ENCODE peak calls at places on chromosome 12, in eight cellular contexts. One of them, this sample, is unnamed.

GRCh38 chr12:42090899-42091298 is 53.8 kb downstream of the GXYLT1 start:
- DNase-seq in SK-N-MC: no peak
- DNase-seq in activated CD4-positive, alpha-beta T cell treated with anti-CD3 and anti-CD28 coated beads, Interleukin-2, amount 50 U/mL, for 24 hours: no peak
- DNase-seq in NCI-H187: no peak
- DNase-seq in stimulated activated CD8-positive, alpha-beta memory T cell treated with anti-CD3 and anti-CD28 coated beads, Interleukin-2, amount 100 ng/mL, for 1 hour: no peak
- DNase-seq in NCI-H1436: no peak
- DNase-seq in GM04504: peak
- DNase-seq in stimulated activated CD4-positive, alpha-beta T cell treated with anti-CD3 and anti-CD28 coated beads, Interleukin-12 subunit alpha, Interleukin-12 subunit beta, amount 100 ng/mL, for 48 hours: no peak
- DNase-seq in this sample: no peak

GRCh38 chr12:503111-503761 is 43.5 kb downstream of the B4GALNT3 start:
- DNase-seq in activated CD4-positive, alpha-beta T cell treated with anti-CD3 and anti-CD28 coated beads, Interleukin-2, amount 50 U/mL, for 24 hours: no peak
- DNase-seq in GM04504: no peak
- DNase-seq in NCI-H1436: no peak
- DNase-seq in NCI-H187: no peak
- DNase-seq in stimulated activated CD4-positive, alpha-beta T cell treated with anti-CD3 and anti-CD28 coated beads, Interleukin-12 subunit alpha, Interleukin-12 subunit beta, amount 100 ng/mL, for 48 hours: no peak
- DNase-seq in SK-N-MC: no peak
- DNase-seq in stimulated activated CD8-positive, alpha-beta memory T cell treated with anti-CD3 and anti-CD28 coated beads, Interleukin-2, amount 100 ng/mL, for 1 hour: no peak
- DNase-seq in this sample: no peak

GRCh38 chr12:57159341-57159740 is 11.9 kb upstream of the LRP1-AS start:
- DNase-seq in activated CD4-positive, alpha-beta T cell treated with anti-CD3 and anti-CD28 coated beads, Interleukin-2, amount 50 U/mL, for 24 hours: no peak
- DNase-seq in NCI-H1436: no peak
- DNase-seq in stimulated activated CD8-positive, alpha-beta memory T cell treated with anti-CD3 and anti-CD28 coated beads, Interleukin-2, amount 100 ng/mL, for 1 hour: no peak
- DNase-seq in stimulated activated CD4-positive, alpha-beta T cell treated with anti-CD3 and anti-CD28 coated beads, Interleukin-12 subunit alpha, Interleukin-12 subunit beta, amount 100 ng/mL, for 48 hours: no peak
- DNase-seq in NCI-H187: no peak
- DNase-seq in GM04504: no peak
- DNase-seq in SK-N-MC: no peak
- DNase-seq in this sample: no peak

GRCh38 chr12:2737656-2738241 is 57.0 kb upstream of the FKBP4 start:
- DNase-seq in activated CD4-positive, alpha-beta T cell treated with anti-CD3 and anti-CD28 coated beads, Interleukin-2, amount 50 U/mL, for 24 hours: no peak
- DNase-seq in NCI-H1436: no peak
- DNase-seq in SK-N-MC: no peak
- DNase-seq in NCI-H187: no peak
- DNase-seq in stimulated activated CD8-positive, alpha-beta memory T cell treated with anti-CD3 and anti-CD28 coated beads, Interleukin-2, amount 100 ng/mL, for 1 hour: no peak
- DNase-seq in stimulated activated CD4-positive, alpha-beta T cell treated with anti-CD3 and anti-CD28 coated beads, Interleukin-12 subunit alpha, Interleukin-12 subunit beta, amount 100 ng/mL, for 48 hours: no peak
- DNase-seq in GM04504: no peak
- DNase-seq in this sample: no peak

GRCh38 chr12:115267891-115268290 is 583.9 kb upstream of the TBX3 start:
- DNase-seq in NCI-H1436: no peak
- DNase-seq in SK-N-MC: no peak
- DNase-seq in GM04504: no peak
- DNase-seq in stimulated activated CD4-positive, alpha-beta T cell treated with anti-CD3 and anti-CD28 coated beads, Interleukin-12 subunit alpha, Interleukin-12 subunit beta, amount 100 ng/mL, for 48 hours: no peak
- DNase-seq in activated CD4-positive, alpha-beta T cell treated with anti-CD3 and anti-CD28 coated beads, Interleukin-2, amount 50 U/mL, for 24 hours: no peak
- DNase-seq in stimulated activated CD8-positive, alpha-beta memory T cell treated with anti-CD3 and anti-CD28 coated beads, Interleukin-2, amount 100 ng/mL, for 1 hour: no peak
- DNase-seq in NCI-H187: no peak
- DNase-seq in this sample: no peak

GRCh38 chr12:88247241-88247643 is 105.1 kb downstream of the TMTC3 start:
- DNase-seq in GM04504: peak
- DNase-seq in SK-N-MC: no peak
- DNase-seq in stimulated activated CD8-positive, alpha-beta memory T cell treated with anti-CD3 and anti-CD28 coated beads, Interleukin-2, amount 100 ng/mL, for 1 hour: no peak
- DNase-seq in activated CD4-positive, alpha-beta T cell treated with anti-CD3 and anti-CD28 coated beads, Interleukin-2, amount 50 U/mL, for 24 hours: no peak
- DNase-seq in NCI-H187: no peak
- DNase-seq in stimulated activated CD4-positive, alpha-beta T cell treated with anti-CD3 and anti-CD28 coated beads, Interleukin-12 subunit alpha, Interleukin-12 subunit beta, amount 100 ng/mL, for 48 hours: no peak
- DNase-seq in NCI-H1436: no peak
- DNase-seq in this sample: no peak

GRCh38 chr12:65952737-65953209 is 128.5 kb downstream of the HMGA2 start:
- DNase-seq in NCI-H1436: no peak
- DNase-seq in activated CD4-positive, alpha-beta T cell treated with anti-CD3 and anti-CD28 coated beads, Interleukin-2, amount 50 U/mL, for 24 hours: no peak
- DNase-seq in GM04504: no peak
- DNase-seq in stimulated activated CD8-positive, alpha-beta memory T cell treated with anti-CD3 and anti-CD28 coated beads, Interleukin-2, amount 100 ng/mL, for 1 hour: no peak
- DNase-seq in stimulated activated CD4-positive, alpha-beta T cell treated with anti-CD3 and anti-CD28 coated beads, Interleukin-12 subunit alpha, Interleukin-12 subunit beta, amount 100 ng/mL, for 48 hours: no peak
- DNase-seq in SK-N-MC: no peak
- DNase-seq in NCI-H187: no peak
- DNase-seq in this sample: no peak

GRCh38 chr12:45934956-45935355 is 55.4 kb downstream of the SCAF11 start:
- DNase-seq in stimulated activated CD4-positive, alpha-beta T cell treated with anti-CD3 and anti-CD28 coated beads, Interleukin-12 subunit alpha, Interleukin-12 subunit beta, amount 100 ng/mL, for 48 hours: no peak
- DNase-seq in activated CD4-positive, alpha-beta T cell treated with anti-CD3 and anti-CD28 coated beads, Interleukin-2, amount 50 U/mL, for 24 hours: no peak
- DNase-seq in stimulated activated CD8-positive, alpha-beta memory T cell treated with anti-CD3 and anti-CD28 coated beads, Interleukin-2, amount 100 ng/mL, for 1 hour: no peak
- DNase-seq in NCI-H187: no peak
- DNase-seq in SK-N-MC: no peak
- DNase-seq in NCI-H1436: peak
- DNase-seq in GM04504: no peak
- DNase-seq in this sample: no peak

GRCh38 chr12:75177997-75178396 is 31.6 kb downstream of the KCNC2 start:
- DNase-seq in stimulated activated CD4-positive, alpha-beta T cell treated with anti-CD3 and anti-CD28 coated beads, Interleukin-12 subunit alpha, Interleukin-12 subunit beta, amount 100 ng/mL, for 48 hours: no peak
- DNase-seq in NCI-H1436: no peak
- DNase-seq in NCI-H187: no peak
- DNase-seq in activated CD4-positive, alpha-beta T cell treated with anti-CD3 and anti-CD28 coated beads, Interleukin-2, amount 50 U/mL, for 24 hours: no peak
- DNase-seq in GM04504: peak
- DNase-seq in SK-N-MC: no peak
- DNase-seq in stimulated activated CD8-positive, alpha-beta memory T cell treated with anti-CD3 and anti-CD28 coated beads, Interleukin-2, amount 100 ng/mL, for 1 hour: no peak
- DNase-seq in this sample: no peak

GRCh38 chr12:41286426-41286825 is 98.3 kb downstream of the PDZRN4 start:
- DNase-seq in stimulated activated CD4-positive, alpha-beta T cell treated with anti-CD3 and anti-CD28 coated beads, Interleukin-12 subunit alpha, Interleukin-12 subunit beta, amount 100 ng/mL, for 48 hours: no peak
- DNase-seq in activated CD4-positive, alpha-beta T cell treated with anti-CD3 and anti-CD28 coated beads, Interleukin-2, amount 50 U/mL, for 24 hours: no peak
- DNase-seq in GM04504: no peak
- DNase-seq in NCI-H1436: no peak
- DNase-seq in NCI-H187: no peak
- DNase-seq in stimulated activated CD8-positive, alpha-beta memory T cell treated with anti-CD3 and anti-CD28 coated beads, Interleukin-2, amount 100 ng/mL, for 1 hour: no peak
- DNase-seq in SK-N-MC: no peak
- DNase-seq in this sample: no peak

GRCh38 chr12:123062682-123063426 is 82.4 kb downstream of the ARL6IP4 start:
- DNase-seq in stimulated activated CD4-positive, alpha-beta T cell treated with anti-CD3 and anti-CD28 coated beads, Interleukin-12 subunit alpha, Interleukin-12 subunit beta, amount 100 ng/mL, for 48 hours: no peak
- DNase-seq in NCI-H1436: no peak
- DNase-seq in stimulated activated CD8-positive, alpha-beta memory T cell treated with anti-CD3 and anti-CD28 coated beads, Interleukin-2, amount 100 ng/mL, for 1 hour: no peak
- DNase-seq in activated CD4-positive, alpha-beta T cell treated with anti-CD3 and anti-CD28 coated beads, Interleukin-2, amount 50 U/mL, for 24 hours: no peak
- DNase-seq in SK-N-MC: no peak
- DNase-seq in GM04504: peak
- DNase-seq in NCI-H187: no peak
- DNase-seq in this sample: no peak

GRCh38 chr12:66823857-66824570 is 145.1 kb upstream of the GRIP1 start:
- DNase-seq in GM04504: no peak
- DNase-seq in activated CD4-positive, alpha-beta T cell treated with anti-CD3 and anti-CD28 coated beads, Interleukin-2, amount 50 U/mL, for 24 hours: no peak
- DNase-seq in stimulated activated CD4-positive, alpha-beta T cell treated with anti-CD3 and anti-CD28 coated beads, Interleukin-12 subunit alpha, Interleukin-12 subunit beta, amount 100 ng/mL, for 48 hours: no peak
- DNase-seq in NCI-H187: no peak
- DNase-seq in stimulated activated CD8-positive, alpha-beta memory T cell treated with anti-CD3 and anti-CD28 coated beads, Interleukin-2, amount 100 ng/mL, for 1 hour: no peak
- DNase-seq in SK-N-MC: no peak
- DNase-seq in NCI-H1436: no peak
- DNase-seq in this sample: no peak

GRCh38 chr12:1204581-1205121 is 213.6 kb downstream of the ERC1 start:
- DNase-seq in SK-N-MC: no peak
- DNase-seq in stimulated activated CD4-positive, alpha-beta T cell treated with anti-CD3 and anti-CD28 coated beads, Interleukin-12 subunit alpha, Interleukin-12 subunit beta, amount 100 ng/mL, for 48 hours: no peak
- DNase-seq in NCI-H187: no peak
- DNase-seq in activated CD4-positive, alpha-beta T cell treated with anti-CD3 and anti-CD28 coated beads, Interleukin-2, amount 50 U/mL, for 24 hours: no peak
- DNase-seq in GM04504: no peak
- DNase-seq in stimulated activated CD8-positive, alpha-beta memory T cell treated with anti-CD3 and anti-CD28 coated beads, Interleukin-2, amount 100 ng/mL, for 1 hour: no peak
- DNase-seq in NCI-H1436: no peak
- DNase-seq in this sample: no peak

GRCh38 chr12:6792522-6793201 is 3.3 kb downstream of the CD4 start:
- DNase-seq in stimulated activated CD4-positive, alpha-beta T cell treated with anti-CD3 and anti-CD28 coated beads, Interleukin-12 subunit alpha, Interleukin-12 subunit beta, amount 100 ng/mL, for 48 hours: no peak
- DNase-seq in stimulated activated CD8-positive, alpha-beta memory T cell treated with anti-CD3 and anti-CD28 coated beads, Interleukin-2, amount 100 ng/mL, for 1 hour: no peak
- DNase-seq in SK-N-MC: no peak
- DNase-seq in activated CD4-positive, alpha-beta T cell treated with anti-CD3 and anti-CD28 coated beads, Interleukin-2, amount 50 U/mL, for 24 hours: no peak
- DNase-seq in NCI-H187: no peak
- DNase-seq in GM04504: no peak
- DNase-seq in NCI-H1436: no peak
- DNase-seq in this sample: no peak

GRCh38 chr12:57620245-57620935 is 9.2 kb downstream of the ARHGEF25 start:
- DNase-seq in stimulated activated CD8-positive, alpha-beta memory T cell treated with anti-CD3 and anti-CD28 coated beads, Interleukin-2, amount 100 ng/mL, for 1 hour: no peak
- DNase-seq in SK-N-MC: no peak
- DNase-seq in NCI-H1436: no peak
- DNase-seq in GM04504: no peak
- DNase-seq in NCI-H187: no peak
- DNase-seq in stimulated activated CD4-positive, alpha-beta T cell treated with anti-CD3 and anti-CD28 coated beads, Interleukin-12 subunit alpha, Interleukin-12 subunit beta, amount 100 ng/mL, for 48 hours: no peak
- DNase-seq in activated CD4-positive, alpha-beta T cell treated with anti-CD3 and anti-CD28 coated beads, Interleukin-2, amount 50 U/mL, for 24 hours: no peak
- DNase-seq in this sample: no peak

GRCh38 chr12:53252349-53252916 is 15.7 kb upstream of the ESPL1 start:
- DNase-seq in NCI-H1436: no peak
- DNase-seq in activated CD4-positive, alpha-beta T cell treated with anti-CD3 and anti-CD28 coated beads, Interleukin-2, amount 50 U/mL, for 24 hours: no peak
- DNase-seq in NCI-H187: no peak
- DNase-seq in stimulated activated CD8-positive, alpha-beta memory T cell treated with anti-CD3 and anti-CD28 coated beads, Interleukin-2, amount 100 ng/mL, for 1 hour: no peak
- DNase-seq in GM04504: peak
- DNase-seq in stimulated activated CD4-positive, alpha-beta T cell treated with anti-CD3 and anti-CD28 coated beads, Interleukin-12 subunit alpha, Interleukin-12 subunit beta, amount 100 ng/mL, for 48 hours: no peak
- DNase-seq in SK-N-MC: no peak
- DNase-seq in this sample: no peak

This sample was measured in stimulated activated naive CD8-positive, alpha-beta T cell treated with anti-CD3 and anti-CD28 coated beads, Interleukin-15, amount 100 ng/mL, for 72 hours.